ENCODE peak calls at places on chromosomes 13 and 19, in nine cellular contexts. L is RPMI7951; Q is astrocyte of the cerebellum; T is HCT116; F is activated CD4-positive, alpha-beta T cell treated with anti-CD3 and anti-CD28 coated beads, Interleukin-2, amount 50 U/mL, for 48 hours; R is NCI-H460; Y is T-helper 1 cell; C is neural crest cell; Z is spleen. I is an unnamed sample.

GRCh38 chr13:97043302-97043701 is 49.0 kb upstream of the OXGR1 start:
- DNase-seq in R (no peak), C (no peak), T (no peak), F (no peak), Q (peak; percentile 64), Y (no peak), L (peak; percentile 40), Z (no peak), I (no peak)

GRCh38 chr19:3179739-3180293 is 1.2 kb downstream of the S1PR4 start:
- DNase-seq in R (no peak), L (no peak), Y (peak; percentile 5), Z (peak; percentile 89), C (no peak), Q (no peak), F (peak; percentile 62), T (no peak), I (no peak)

GRCh38 chr13:50810998-50811397 is 32.5 kb downstream of the DLEU7 start:
- DNase-seq in T (no peak), F (no peak), Z (no peak), L (no peak), Y (no peak), R (no peak), C (no peak), Q (no peak), I (peak; percentile 49)

GRCh38 chr19:40745402-40745780 is 4.9 kb downstream of the ACTMAP start:
- DNase-seq in F (no peak), T (no peak), Z (no peak), C (no peak), Q (no peak), Y (no peak), R (no peak), L (no peak), I (no peak)

GRCh38 chr13:98393873-98394272 is 183.0 kb downstream of the STK24 start:
- DNase-seq in T (no peak), Y (no peak), L (no peak), F (no peak), C (no peak), R (no peak), Q (no peak), Z (no peak), I (no peak)

GRCh38 chr13:72651196-72651595 is 76.2 kb downstream of the MZT1 start:
- DNase-seq in C (no peak), T (peak; percentile 31), Q (no peak), L (peak; percentile 1), F (no peak), R (peak; percentile 12), Y (no peak), Z (no peak), I (no peak)

GRCh38 chr13:41061914-41062837 is 867 bp downstream of the WBP4 start:
- DNase-seq in Q (peak; percentile 20), L (peak; percentile 68), C (no peak), F (no peak), Z (no peak), Y (no peak), R (no peak), T (peak; percentile 48), I (peak; percentile 75)

GRCh38 chr19:18796239-18796638 is 5.1 kb upstream of the COMP start:
- DNase-seq in Q (no peak), L (peak; percentile 53), R (no peak), Z (no peak), C (no peak), Y (no peak), F (no peak), T (no peak), I (no peak)

GRCh38 chr13:96214804-96215445 is 125.0 kb downstream of the HS6ST3 start:
- DNase-seq in Q (no peak), T (no peak), Z (no peak), L (no peak), Y (no peak), R (no peak), C (no peak), F (no peak), I (no peak)

GRCh38 chr13:85806553-85807175 is 7.4 kb upstream of the SLITRK6 start:
- DNase-seq in Y (no peak), T (peak; percentile 28), F (no peak), Z (no peak), L (peak; percentile 17), R (peak; percentile 47), Q (peak; percentile 62), C (no peak), I (no peak)

GRCh38 chr19:14479985-14480694 is 5.0 kb upstream of the PTGER1 start:
- DNase-seq in Y (peak; percentile 34), L (no peak), Q (no peak), F (peak; percentile 78), Z (peak; percentile 92), T (no peak), R (no peak), C (peak; percentile 84), I (peak; percentile 60)

GRCh38 chr13:48318714-48319457 is 15.3 kb downstream of the RB1 start:
- DNase-seq in Y (no peak), Z (peak; percentile 77), F (no peak), R (no peak), T (no peak), Q (no peak), C (no peak), L (no peak), I (no peak)

GRCh38 chr13:107641574-107641973 is 573.8 kb downstream of the LIG4 start:
- DNase-seq in Y (no peak), R (no peak), L (no peak), C (no peak), Q (no peak), F (no peak), Z (no peak), T (no peak), I (no peak)

GRCh38 chr13:21218351-21219043 is 42.0 kb downstream of the MRPL57 start:
- DNase-seq in Z (no peak), R (no peak), L (peak; percentile 12), F (no peak), T (no peak), Q (no peak), Y (no peak), C (no peak), I (peak; percentile 93)

GRCh38 chr13:52345048-52345447 is 60.9 kb downstream of the THSD1 start:
- DNase-seq in T (no peak), R (no peak), C (no peak), L (no peak), Y (no peak), Z (no peak), F (no peak), Q (no peak), I (no peak)

GRCh38 chr13:112965103-112965502 is 3.9 kb upstream of the MCF2L start:
- DNase-seq in Y (no peak), L (no peak), C (no peak), Q (no peak), R (no peak), Z (peak; percentile 70), F (no peak), T (no peak), I (no peak)

GRCh38 chr13:111187879-111188643 is 73.0 kb downstream of the ARHGEF7 start:
- DNase-seq in Z (no peak), L (no peak), Y (no peak), R (no peak), T (no peak), F (no peak), Q (no peak), C (no peak), I (no peak)

GRCh38 chr13:50908371-50908770 is 1.2 kb upstream of the RNASEH2B start:
- DNase-seq in Q (no peak), R (no peak), Z (no peak), F (no peak), Y (no peak), T (no peak), L (no peak), C (no peak), I (no peak)

GRCh38 chr13:41939403-41939802 is 21.5 kb downstream of the VWA8 start:
- DNase-seq in R (no peak), Z (no peak), F (no peak), Y (no peak), T (no peak), Q (no peak), L (no peak), C (no peak), I (no peak)

I was measured in GDM1.